ENCODE peak calls at places on chromosome 12, in nine cellular contexts. G, X, H, R, M, T, O, V and F are unnamed samples.

GRCh38 chr12:52834727-52835001 is 553 bp upstream of the KRT79 start:
- DNase-seq in V (no peak), H (no peak), M (no peak), O (no peak), R (no peak), X (no peak), T (no peak), G (no peak), F (no peak)

GRCh38 chr12:51932218-51933076 is 19.1 kb upstream of the ACVR1B start:
- DNase-seq in M (no peak), H (no peak), O (no peak), R (no peak), V (no peak), G (no peak), T (no peak), X (peak), F (no peak)

GRCh38 chr12:56634837-56635538 is 4.9 kb upstream of the BAZ2A start:
- DNase-seq in X (peak), O (peak), R (peak), G (peak), T (peak), M (peak), V (no peak), H (peak), F (peak)

GRCh38 chr12:29726321-29726692 is 57.4 kb downstream of the TMTC1 start:
- DNase-seq in M (no peak), G (no peak), R (no peak), X (no peak), H (no peak), V (no peak), O (no peak), T (no peak), F (no peak)

GRCh38 chr12:50017047-50017446 is 8.2 kb downstream of the RACGAP1 start:
- DNase-seq in H (no peak), G (peak), M (no peak), V (no peak), O (no peak), R (no peak), T (peak), X (no peak), F (no peak)

GRCh38 chr12:25155031-25155576 is 39.9 kb downstream of the DNAI7 start:
- DNase-seq in M (no peak), V (no peak), G (no peak), O (no peak), H (peak), R (peak), T (no peak), X (peak), F (peak)

GRCh38 chr12:29427964-29428363 is 47.0 kb upstream of the ERGIC2 start:
- DNase-seq in V (no peak), R (peak), X (no peak), G (no peak), T (no peak), H (peak), O (no peak), M (peak), F (peak)

GRCh38 chr12:29376118-29376517 is 4.9 kb downstream of the ERGIC2 start:
- DNase-seq in R (no peak), H (no peak), O (no peak), G (no peak), X (no peak), V (no peak), T (no peak), M (no peak), F (no peak)

GRCh38 chr12:3207174-3207573 is 130.0 kb downstream of the TSPAN9 start:
- DNase-seq in M (no peak), T (no peak), H (no peak), O (no peak), G (no peak), V (no peak), X (no peak), R (no peak), F (no peak)

GRCh38 chr12:124438415-124439056 is 128.9 kb downstream of the NCOR2 start:
- DNase-seq in R (no peak), G (no peak), M (no peak), O (no peak), T (no peak), H (peak), X (no peak), V (no peak), F (no peak)

GRCh38 chr12:55727643-55728184 is 1.1 kb downstream of the CD63 start:
- DNase-seq in M (no peak), H (peak), G (no peak), T (peak), R (no peak), X (no peak), O (no peak), V (no peak), F (no peak)

GRCh38 chr12:95763809-95764253 is 26.7 kb downstream of the NTN4 start:
- DNase-seq in R (no peak), M (no peak), X (no peak), V (no peak), G (no peak), O (no peak), H (peak), T (peak), F (peak)

GRCh38 chr12:7108042-7108927 is 729 bp downstream of the C1RL start:
- DNase-seq in T (peak), V (no peak), H (peak), X (peak), M (peak), G (no peak), O (peak), R (peak), F (peak)

GRCh38 chr12:913919-914718 is 35.4 kb downstream of the RAD52 start:
- DNase-seq in V (no peak), G (no peak), O (no peak), M (no peak), R (no peak), H (no peak), X (no peak), T (no peak), F (no peak)